ENCODE peak calls at places on chromosomes 4 and X, in six cellular contexts. One of them, this sample, is unnamed.

GRCh38 chr4:108337923-108338322 is 169.2 kb upstream of the LEF1 start:
- DNase-seq in Calu3: no peak
- DNase-seq in GM12865: no peak
- DNase-seq in fibroblast of pulmonary artery: no peak
- DNase-seq in omental fat pad: no peak
- DNase-seq in body of pancreas: no peak
- DNase-seq in this sample: no peak

GRCh38 chr4:147768113-147768512 is 36.2 kb downstream of the ARHGAP10 start:
- DNase-seq in Calu3: no peak
- DNase-seq in GM12865: no peak
- DNase-seq in fibroblast of pulmonary artery: peak
- DNase-seq in omental fat pad: no peak
- DNase-seq in body of pancreas: no peak
- DNase-seq in this sample: peak

GRCh38 chrX:134513091-134513490 is 53.1 kb downstream of the HPRT1 start:
- DNase-seq in Calu3: no peak
- DNase-seq in GM12865: no peak
- DNase-seq in fibroblast of pulmonary artery: no peak
- DNase-seq in omental fat pad: no peak
- DNase-seq in body of pancreas: no peak
- DNase-seq in this sample: no peak

GRCh38 chr4:132709024-132709423 is 440.1 kb upstream of the PCDH10 start:
- DNase-seq in Calu3: no peak
- DNase-seq in GM12865: no peak
- DNase-seq in fibroblast of pulmonary artery: no peak
- DNase-seq in omental fat pad: no peak
- DNase-seq in body of pancreas: no peak
- DNase-seq in this sample: no peak

GRCh38 chr4:155569960-155570515 is 96.6 kb upstream of the GUCY1A1 start:
- DNase-seq in Calu3: no peak
- DNase-seq in GM12865: no peak
- DNase-seq in fibroblast of pulmonary artery: peak
- DNase-seq in omental fat pad: no peak
- DNase-seq in body of pancreas: no peak
- DNase-seq in this sample: no peak

GRCh38 chr4:56575820-56576429 is 70.3 kb downstream of the ARL9 start:
- DNase-seq in Calu3: no peak
- DNase-seq in GM12865: peak
- DNase-seq in fibroblast of pulmonary artery: peak
- DNase-seq in omental fat pad: no peak
- DNase-seq in body of pancreas: no peak
- DNase-seq in this sample: no peak

GRCh38 chr4:173367285-173367684 is 3.5 kb upstream of the SAP30 start:
- DNase-seq in Calu3: no peak
- DNase-seq in GM12865: peak
- DNase-seq in fibroblast of pulmonary artery: peak
- DNase-seq in omental fat pad: no peak
- DNase-seq in body of pancreas: no peak
- DNase-seq in this sample: no peak

GRCh38 chr4:99863804-99864203 is 30.4 kb downstream of the LAMTOR3 start:
- DNase-seq in Calu3: no peak
- DNase-seq in GM12865: no peak
- DNase-seq in fibroblast of pulmonary artery: peak
- DNase-seq in omental fat pad: no peak
- DNase-seq in body of pancreas: no peak
- DNase-seq in this sample: no peak

GRCh38 chr4:37528161-37528560 is 158.0 kb downstream of the RELL1 start:
- DNase-seq in Calu3: peak
- DNase-seq in GM12865: no peak
- DNase-seq in fibroblast of pulmonary artery: no peak
- DNase-seq in omental fat pad: no peak
- DNase-seq in body of pancreas: peak
- DNase-seq in this sample: no peak

GRCh38 chr4:53586121-53586816 is 5.0 kb downstream of the LNX1 start:
- DNase-seq in Calu3: no peak
- DNase-seq in GM12865: no peak
- DNase-seq in fibroblast of pulmonary artery: peak
- DNase-seq in omental fat pad: no peak
- DNase-seq in body of pancreas: no peak
- DNase-seq in this sample: no peak

GRCh38 chrX:10854594-10854993 is 234.2 kb upstream of the MID1 start:
- DNase-seq in Calu3: no peak
- DNase-seq in GM12865: no peak
- DNase-seq in fibroblast of pulmonary artery: no peak
- DNase-seq in omental fat pad: no peak
- DNase-seq in body of pancreas: no peak
- DNase-seq in this sample: no peak

GRCh38 chr4:136918772-136919171 is 613.5 kb downstream of the PCDH18 start:
- DNase-seq in Calu3: no peak
- DNase-seq in GM12865: no peak
- DNase-seq in fibroblast of pulmonary artery: no peak
- DNase-seq in omental fat pad: no peak
- DNase-seq in body of pancreas: no peak
- DNase-seq in this sample: no peak

GRCh38 chr4:108360857-108361820 is 192.4 kb upstream of the LEF1 start:
- DNase-seq in Calu3: no peak
- DNase-seq in GM12865: peak
- DNase-seq in fibroblast of pulmonary artery: peak
- DNase-seq in omental fat pad: no peak
- DNase-seq in body of pancreas: peak
- DNase-seq in this sample: no peak

GRCh38 chrX:989959-990510 is 222.4 kb downstream of the CRLF2 start:
- DNase-seq in Calu3: no peak
- DNase-seq in GM12865: peak
- DNase-seq in fibroblast of pulmonary artery: peak
- DNase-seq in omental fat pad: peak
- DNase-seq in body of pancreas: peak
- DNase-seq in this sample: peak

GRCh38 chr4:185813133-185813532 is 1.1 kb upstream of the SORBS2 start:
- DNase-seq in Calu3: no peak
- DNase-seq in GM12865: no peak
- DNase-seq in fibroblast of pulmonary artery: no peak
- DNase-seq in omental fat pad: no peak
- DNase-seq in body of pancreas: no peak
- DNase-seq in this sample: no peak

GRCh38 chr4:66964467-66964866 is 580.8 kb downstream of the CENPC start:
- DNase-seq in Calu3: no peak
- DNase-seq in GM12865: no peak
- DNase-seq in fibroblast of pulmonary artery: no peak
- DNase-seq in omental fat pad: no peak
- DNase-seq in body of pancreas: no peak
- DNase-seq in this sample: no peak

GRCh38 chr4:155434904-155435303 is 58.1 kb upstream of the MAP9 start:
- DNase-seq in Calu3: no peak
- DNase-seq in GM12865: no peak
- DNase-seq in fibroblast of pulmonary artery: peak
- DNase-seq in omental fat pad: no peak
- DNase-seq in body of pancreas: no peak
- DNase-seq in this sample: no peak

GRCh38 chr4:85717366-85717765 is 242.4 kb downstream of the ARHGAP24 start:
- DNase-seq in Calu3: no peak
- DNase-seq in GM12865: no peak
- DNase-seq in fibroblast of pulmonary artery: no peak
- DNase-seq in omental fat pad: no peak
- DNase-seq in body of pancreas: no peak
- DNase-seq in this sample: no peak

GRCh38 chr4:187204389-187204920 is 480.8 kb upstream of the FAT1 start:
- DNase-seq in Calu3: no peak
- DNase-seq in GM12865: no peak
- DNase-seq in fibroblast of pulmonary artery: no peak
- DNase-seq in omental fat pad: no peak
- DNase-seq in body of pancreas: no peak
- DNase-seq in this sample: no peak

GRCh38 chrX:47148946-47149345 is 3.9 kb downstream of the RBM10 start:
- DNase-seq in Calu3: no peak
- DNase-seq in GM12865: no peak
- DNase-seq in fibroblast of pulmonary artery: peak
- DNase-seq in omental fat pad: no peak
- DNase-seq in body of pancreas: peak
- DNase-seq in this sample: no peak

GRCh38 chr4:2962099-2962455 is 1.1 kb downstream of the NOP14 start:
- DNase-seq in Calu3: no peak
- DNase-seq in GM12865: peak
- DNase-seq in fibroblast of pulmonary artery: no peak
- DNase-seq in omental fat pad: no peak
- DNase-seq in body of pancreas: no peak
- DNase-seq in this sample: no peak

GRCh38 chr4:55125087-55125721 is at the start of gene KDR:
- DNase-seq in Calu3: peak
- DNase-seq in GM12865: no peak
- DNase-seq in fibroblast of pulmonary artery: peak
- DNase-seq in omental fat pad: no peak
- DNase-seq in body of pancreas: no peak
- DNase-seq in this sample: no peak

GRCh38 chr4:55175779-55176231 is 50.4 kb upstream of the KDR start:
- DNase-seq in Calu3: no peak
- DNase-seq in GM12865: no peak
- DNase-seq in fibroblast of pulmonary artery: peak
- DNase-seq in omental fat pad: no peak
- DNase-seq in body of pancreas: no peak
- DNase-seq in this sample: no peak

GRCh38 chr4:13445841-13446790 is 38.0 kb downstream of the RAB28 start:
- DNase-seq in Calu3: no peak
- DNase-seq in GM12865: no peak
- DNase-seq in fibroblast of pulmonary artery: no peak
- DNase-seq in omental fat pad: no peak
- DNase-seq in body of pancreas: no peak
- DNase-seq in this sample: no peak

GRCh38 chr4:48129307-48130014 is 4.6 kb downstream of the TXK start:
- DNase-seq in Calu3: no peak
- DNase-seq in GM12865: no peak
- DNase-seq in fibroblast of pulmonary artery: peak
- DNase-seq in omental fat pad: no peak
- DNase-seq in body of pancreas: no peak
- DNase-seq in this sample: no peak

GRCh38 chr4:16116493-16116990 is 32.7 kb upstream of the PROM1 start:
- DNase-seq in Calu3: peak
- DNase-seq in GM12865: no peak
- DNase-seq in fibroblast of pulmonary artery: no peak
- DNase-seq in omental fat pad: no peak
- DNase-seq in body of pancreas: no peak
- DNase-seq in this sample: no peak

GRCh38 chr4:102598102-102598758 is 97.1 kb downstream of the NFKB1 start:
- DNase-seq in Calu3: no peak
- DNase-seq in GM12865: peak
- DNase-seq in fibroblast of pulmonary artery: peak
- DNase-seq in omental fat pad: no peak
- DNase-seq in body of pancreas: no peak
- DNase-seq in this sample: no peak

GRCh38 chr4:117817316-117817715 is 217.0 kb upstream of the NDST3 start:
- DNase-seq in Calu3: no peak
- DNase-seq in GM12865: no peak
- DNase-seq in fibroblast of pulmonary artery: no peak
- DNase-seq in omental fat pad: no peak
- DNase-seq in body of pancreas: no peak
- DNase-seq in this sample: no peak

GRCh38 chrX:118189628-118190027 is 73.0 kb upstream of the KLHL13 start:
- DNase-seq in Calu3: no peak
- DNase-seq in GM12865: no peak
- DNase-seq in fibroblast of pulmonary artery: no peak
- DNase-seq in omental fat pad: no peak
- DNase-seq in body of pancreas: peak
- DNase-seq in this sample: no peak

DNA sequence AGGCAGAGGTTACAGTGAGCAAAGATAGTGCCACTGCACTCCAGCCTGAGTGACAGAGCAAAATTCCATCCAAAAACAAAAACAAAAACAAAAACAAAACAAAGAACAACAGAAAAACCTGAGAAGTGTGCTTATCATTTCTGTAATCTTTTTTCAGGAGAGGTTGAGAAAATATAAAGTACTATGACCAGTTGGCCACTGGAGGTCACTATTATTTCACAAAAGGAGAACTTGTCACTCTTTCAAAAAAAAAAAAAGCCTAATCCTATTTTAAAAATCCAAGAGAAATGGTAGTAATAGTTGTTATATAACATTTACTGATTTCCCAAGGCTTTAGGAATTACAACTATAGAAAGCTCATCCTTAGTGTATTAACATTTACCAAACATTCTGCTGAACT is 24.9 kb upstream of the RNF150 start:
- DNase-seq in Calu3: no peak
- DNase-seq in GM12865: peak
- DNase-seq in fibroblast of pulmonary artery: peak
- DNase-seq in omental fat pad: no peak
- DNase-seq in body of pancreas: peak
- DNase-seq in this sample: no peak
- TF ChIP-seq CTCF in Calu3: no peak
- TF ChIP-seq CTCF in GM12865: peak
- TF ChIP-seq CTCF in fibroblast of pulmonary artery: peak
- TF ChIP-seq CTCF in omental fat pad: no peak
- TF ChIP-seq CTCF in body of pancreas: peak
- TF ChIP-seq CTCF in this sample: peak

GRCh38 chrX:153968754-153969124 is 2.9 kb downstream of the HCFC1 start:
- DNase-seq in Calu3: no peak
- DNase-seq in GM12865: peak
- DNase-seq in fibroblast of pulmonary artery: no peak
- DNase-seq in omental fat pad: no peak
- DNase-seq in body of pancreas: no peak
- DNase-seq in this sample: no peak
- TF ChIP-seq CTCF in Calu3: no peak
- TF ChIP-seq CTCF in GM12865: peak
- TF ChIP-seq CTCF in fibroblast of pulmonary artery: no peak
- TF ChIP-seq CTCF in omental fat pad: no peak
- TF ChIP-seq CTCF in body of pancreas: no peak
- TF ChIP-seq CTCF in this sample: no peak

GRCh38 chr4:184620208-184620867 is 28.9 kb downstream of the CASP3 start:
- DNase-seq in Calu3: no peak
- DNase-seq in GM12865: no peak
- DNase-seq in fibroblast of pulmonary artery: no peak
- DNase-seq in omental fat pad: no peak
- DNase-seq in body of pancreas: no peak
- DNase-seq in this sample: no peak
- TF ChIP-seq CTCF in Calu3: no peak
- TF ChIP-seq CTCF in GM12865: no peak
- TF ChIP-seq CTCF in fibroblast of pulmonary artery: no peak
- TF ChIP-seq CTCF in omental fat pad: no peak
- TF ChIP-seq CTCF in body of pancreas: no peak
- TF ChIP-seq CTCF in this sample: no peak

GRCh38 chr4:75976177-75976576 is 14.6 kb downstream of the SDAD1 start:
- DNase-seq in Calu3: no peak
- DNase-seq in GM12865: no peak
- DNase-seq in fibroblast of pulmonary artery: no peak
- DNase-seq in omental fat pad: no peak
- DNase-seq in body of pancreas: no peak
- DNase-seq in this sample: no peak
- TF ChIP-seq CTCF in Calu3: no peak
- TF ChIP-seq CTCF in GM12865: no peak
- TF ChIP-seq CTCF in fibroblast of pulmonary artery: no peak
- TF ChIP-seq CTCF in omental fat pad: no peak
- TF ChIP-seq CTCF in body of pancreas: no peak
- TF ChIP-seq CTCF in this sample: no peak

DNA sequence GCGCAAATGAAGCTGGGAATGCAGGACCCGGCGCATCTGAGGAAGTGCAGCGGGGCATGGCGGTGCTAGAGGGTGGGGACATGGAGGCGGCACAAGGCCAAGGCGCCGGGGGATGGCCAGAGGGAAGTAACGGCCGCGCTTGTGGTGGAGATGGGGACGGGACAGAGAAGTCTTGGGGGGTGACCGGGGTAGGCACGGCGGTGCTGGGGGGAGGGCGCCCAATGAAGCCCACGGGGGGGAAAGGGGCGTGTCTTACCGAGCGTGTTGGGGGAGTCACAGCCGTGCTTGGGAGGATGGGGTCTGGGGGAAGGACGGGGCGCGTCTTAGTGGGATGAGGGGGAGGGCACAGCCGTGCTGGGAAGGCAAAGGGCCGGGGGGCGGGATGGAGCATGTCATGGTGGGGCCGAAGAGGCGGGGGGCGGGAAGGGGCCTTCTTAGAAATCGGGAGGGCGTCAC is 984 bp downstream of the ARSD start:
- DNase-seq in Calu3: peak
- DNase-seq in GM12865: no peak
- DNase-seq in fibroblast of pulmonary artery: no peak
- DNase-seq in omental fat pad: no peak
- DNase-seq in body of pancreas: peak
- DNase-seq in this sample: peak
- TF ChIP-seq CTCF in Calu3: no peak
- TF ChIP-seq CTCF in GM12865: no peak
- TF ChIP-seq CTCF in fibroblast of pulmonary artery: no peak
- TF ChIP-seq CTCF in omental fat pad: no peak
- TF ChIP-seq CTCF in body of pancreas: no peak
- TF ChIP-seq CTCF in this sample: no peak